ENCODE peak calls at places on chromosomes 11 and 22, in nine cellular contexts. C is stimulated activated CD4-positive, alpha-beta T cell treated with anti-CD3 and anti-CD28 coated beads, Interleukin-15, amount 100 ng/mL, for 1 hour; Z is psoas muscle; B is heart left ventricle; M is stimulated activated CD8-positive, alpha-beta memory T cell treated with anti-CD3 and anti-CD28 coated beads, Interleukin-7, amount 100 ng/mL, for 1 hour; X is uterus; J is SHP77 treated with DMSO at 0.1 percent for 48 hours; I is A673; D is NCI-H2107. E is an unnamed sample.

GRCh38 chr11:65434667-65435179 is 12.1 kb downstream of the NEAT1 start:
- DNase-seq in C (no peak), Z (no peak), B (no peak), M (no peak), X (no peak), J (no peak), I (no peak), D (no peak), E (no peak)

GRCh38 chr11:72814831-72815618 is 814 bp downstream of the ATG16L2 start:
- DNase-seq in C (no peak), Z (no peak), B (peak; percentile 37), M (peak; percentile 19), X (no peak), J (peak; percentile 65), I (peak; percentile 71), D (peak; percentile 38), E (no peak)

GRCh38 chr11:1642288-1643145 is 12.9 kb downstream of the KRTAP5-5 start:
- DNase-seq in C (no peak), Z (no peak), B (no peak), M (no peak), X (no peak), J (no peak), I (no peak), D (no peak), E (no peak)

GRCh38 chr11:10456519-10456918 is 1.5 kb downstream of the AMPD3 start:
- DNase-seq in C (no peak), Z (no peak), B (no peak), M (no peak), X (no peak), J (peak; percentile 35), I (no peak), D (peak; percentile 41), E (no peak)

GRCh38 chr11:13308704-13309103 is 31.1 kb downstream of the BMAL1 start:
- DNase-seq in C (no peak), Z (no peak), B (no peak), M (no peak), X (no peak), J (no peak), I (no peak), D (no peak), E (no peak)

GRCh38 chr11:15145635-15146034 is 30.9 kb downstream of the INSC start:
- DNase-seq in C (no peak), Z (no peak), B (no peak), M (no peak), X (no peak), J (no peak), I (no peak), D (no peak), E (no peak)

GRCh38 chr11:2693851-2694261 is 5.9 kb downstream of the KCNQ1OT1 start:
- DNase-seq in C (no peak), Z (no peak), B (no peak), M (no peak), X (peak; percentile 7), J (no peak), I (no peak), D (no peak), E (no peak)

GRCh38 chr22:42764895-42765363 is 44.3 kb upstream of the A4GALT start:
- DNase-seq in C (no peak), Z (no peak), B (no peak), M (no peak), X (no peak), J (no peak), I (no peak), D (no peak), E (no peak)

GRCh38 chr11:133306019-133306418 is 226.3 kb downstream of the OPCML start:
- DNase-seq in C (no peak), Z (no peak), B (no peak), M (no peak), X (no peak), J (no peak), I (no peak), D (no peak), E (no peak)

GRCh38 chr22:30941363-30941740 is 27.2 kb downstream of the MORC2 start:
- DNase-seq in C (no peak), Z (no peak), B (no peak), M (no peak), X (no peak), J (no peak), I (no peak), D (no peak), E (no peak)

GRCh38 chr11:33542921-33543320 is 157.7 kb downstream of the C11orf91 start:
- DNase-seq in C (peak; percentile 18), Z (peak; percentile 37), B (peak; percentile 36), M (no peak), X (peak; percentile 17), J (no peak), I (peak; percentile 80), D (no peak), E (peak; percentile 61)

GRCh38 chr22:50257451-50258360 is 3.8 kb downstream of the MAPK12 start:
- DNase-seq in C (no peak), Z (no peak), B (no peak), M (no peak), X (no peak), J (no peak), I (no peak), D (no peak), E (no peak)

GRCh38 chr11:117183724-117184349 is 5.3 kb downstream of the SIDT2 start:
- DNase-seq in C (no peak), Z (no peak), B (no peak), M (no peak), X (peak; percentile 10), J (no peak), I (no peak), D (no peak), E (no peak)

GRCh38 chr11:44596541-44597276 is 31.2 kb downstream of the CD82 start:
- DNase-seq in C (peak; percentile 42), Z (no peak), B (no peak), M (no peak), X (no peak), J (no peak), I (no peak), D (no peak), E (no peak)

GRCh38 chr22:36015806-36016519 is 12.7 kb downstream of the RBFOX2 start:
- DNase-seq in C (no peak), Z (no peak), B (no peak), M (no peak), X (no peak), J (no peak), I (no peak), D (no peak), E (no peak)

GRCh38 chr22:39236321-39237275 is 8.2 kb downstream of the PDGFB start:
- DNase-seq in C (no peak), Z (peak; percentile 74), B (peak; percentile 84), M (no peak), X (no peak), J (no peak), I (no peak), D (peak; percentile 67), E (no peak)

GRCh38 chr11:130815074-130815802 is 101.0 kb downstream of the SNX19 start:
- DNase-seq in C (no peak), Z (no peak), B (no peak), M (no peak), X (no peak), J (no peak), I (no peak), D (no peak), E (no peak)

GRCh38 chr11:95650271-95650670 is 139.3 kb downstream of the FAM76B start:
- DNase-seq in C (no peak), Z (no peak), B (no peak), M (no peak), X (no peak), J (no peak), I (no peak), D (no peak), E (no peak)

GRCh38 chr11:84103096-84103495 is 816.9 kb upstream of the CCDC90B start:
- DNase-seq in C (no peak), Z (no peak), B (no peak), M (no peak), X (no peak), J (no peak), I (no peak), D (no peak), E (no peak)

GRCh38 chr22:26894766-26895485 is 237.5 kb downstream of the MIAT start:
- DNase-seq in C (no peak), Z (no peak), B (no peak), M (no peak), X (no peak), J (peak; percentile 8), I (no peak), D (no peak), E (no peak)

GRCh38 chr11:96162816-96163499 is 180.0 kb downstream of the MAML2 start:
- DNase-seq in C (no peak), Z (no peak), B (peak; percentile 56), M (no peak), X (peak; percentile 65), J (no peak), I (peak; percentile 100), D (no peak), E (no peak)

GRCh38 chr11:75762885-75763284 is 5.7 kb upstream of the DGAT2 start:
- DNase-seq in C (no peak), Z (no peak), B (no peak), M (no peak), X (no peak), J (no peak), I (peak; percentile 20), D (no peak), E (no peak)

GRCh38 chr22:25900880-25901279 is 158.9 kb downstream of the MYO18B start:
- DNase-seq in C (no peak), Z (peak; percentile 39), B (peak; percentile 32), M (no peak), X (no peak), J (no peak), I (no peak), D (no peak), E (no peak)

GRCh38 chr11:79418241-79418640 is 22.6 kb downstream of the TENM4 start:
- DNase-seq in C (no peak), Z (no peak), B (no peak), M (no peak), X (no peak), J (no peak), I (no peak), D (no peak), E (no peak)

GRCh38 chr22:45493286-45493771 is 9.4 kb upstream of the FBLN1 start:
- DNase-seq in C (no peak), Z (peak; percentile 61), B (no peak), M (no peak), X (peak; percentile 81), J (no peak), I (peak; percentile 53), D (no peak), E (no peak)

GRCh38 chr11:77191823-77192495 is 63.9 kb downstream of the MYO7A start:
- DNase-seq in C (peak; percentile 21), Z (no peak), B (no peak), M (no peak), X (no peak), J (peak; percentile 95), I (peak; percentile 84), D (no peak), E (peak; percentile 75)

GRCh38 chr11:112221263-112221835 is 4.9 kb upstream of the PTS start:
- DNase-seq in C (no peak), Z (no peak), B (no peak), M (no peak), X (no peak), J (no peak), I (peak; percentile 72), D (no peak), E (no peak)

GRCh38 chr11:12232819-12233601 is 122.6 kb downstream of the MICAL2 start:
- DNase-seq in C (no peak), Z (no peak), B (no peak), M (no peak), X (no peak), J (no peak), I (no peak), D (no peak), E (no peak)

GRCh38 chr11:64742087-64742939 is 1.6 kb downstream of the RASGRP2 start:
- DNase-seq in C (no peak), Z (no peak), B (no peak), M (no peak), X (peak; percentile 34), J (no peak), I (no peak), D (no peak), E (no peak)

E was measured in mesothelial cell of epicardium.